ENCODE peak calls at places on chromosome 1, in seven cellular contexts. A is heart right ventricle, C is hypothalamus, W is lower lobe of right lung, P is NAMALWA, F is SHP77, X is brain microvascular endothelial cell. T is an unnamed sample.
A peak's percentile ranks its signal among the peaks of the same experiment; 100 is the strongest.

GRCh38 chr1:14304381-14304865 is 294.1 kb upstream of the KAZN start:
- DNase-seq in A (no peak), C (no peak), W (no peak), P (no peak), F (no peak), X (no peak), T (peak; percentile 11)

GRCh38 chr1:234730110-234730509 is 120.1 kb upstream of the IRF2BP2 start:
- DNase-seq in A (no peak), C (no peak), W (no peak), P (no peak), F (no peak), X (no peak), T (no peak)

GRCh38 chr1:240582953-240583352 is 29.0 kb downstream of the GREM2 start:
- DNase-seq in A (no peak), C (no peak), W (no peak), P (no peak), F (no peak), X (no peak), T (no peak)

GRCh38 chr1:43206721-43207228 is 34.6 kb downstream of the CFAP57 start:
- DNase-seq in A (peak; percentile 23), C (no peak), W (peak; percentile 67), P (no peak), F (no peak), X (peak; percentile 95), T (peak; percentile 89)

GRCh38 chr1:24190970-24191570 is 4.0 kb upstream of the IFNLR1 start:
- DNase-seq in A (no peak), C (no peak), W (no peak), P (peak; percentile 96), F (no peak), X (no peak), T (no peak)

GRCh38 chr1:205235921-205236320 is 8.2 kb downstream of the TMCC2 start:
- DNase-seq in A (no peak), C (no peak), W (no peak), P (no peak), F (no peak), X (no peak), T (no peak)

GRCh38 chr1:115771847-115772457 is 3.4 kb upstream of the CASQ2 start:
- DNase-seq in A (peak; percentile 37), C (no peak), W (peak; percentile 51), P (peak; percentile 75), F (peak; percentile 89), X (peak; percentile 78), T (peak; percentile 82)

GRCh38 chr1:175192630-175193338 is at the start of gene KIAA0040:
- DNase-seq in A (peak; percentile 84), C (no peak), W (peak; percentile 86), P (peak; percentile 84), F (peak; percentile 38), X (no peak), T (peak; percentile 62)

GRCh38 chr1:65491472-65491871 is 71.0 kb downstream of the LEPR start:
- DNase-seq in A (no peak), C (no peak), W (no peak), P (no peak), F (no peak), X (no peak), T (no peak)

GRCh38 chr1:215251428-215251827 is 168.9 kb downstream of the KCNK2 start:
- DNase-seq in A (no peak), C (no peak), W (no peak), P (no peak), F (no peak), X (no peak), T (no peak)

GRCh38 chr1:51897699-51898031 is 19.1 kb upstream of the NRDC start:
- DNase-seq in A (no peak), C (no peak), W (no peak), P (no peak), F (no peak), X (peak; percentile 77), T (peak; percentile 46)

GRCh38 chr1:50774759-50775351 is 185.2 kb downstream of the FAF1 start:
- DNase-seq in A (no peak), C (no peak), W (no peak), P (peak; percentile 78), F (peak; percentile 55), X (peak; percentile 40), T (peak; percentile 28)

GRCh38 chr1:63569068-63569467 is 24.1 kb upstream of the PGM1 start:
- DNase-seq in A (no peak), C (no peak), W (no peak), P (no peak), F (no peak), X (no peak), T (no peak)

GRCh38 chr1:235101558-235102258 is 26.9 kb downstream of the TOMM20 start:
- DNase-seq in A (no peak), C (no peak), W (no peak), P (no peak), F (no peak), X (no peak), T (no peak)

T was measured in AG08396.